ENCODE peak calls at places on chromosomes 16 and 17, in four cellular contexts. One of them, this sample, is unnamed.

GRCh38 chr16:88815901-88816589 is 4.3 kb upstream of the APRT start:
- DNase-seq in mesenchymal stem cell: peak
- DNase-seq in H9: peak
- DNase-seq in neuronal stem cell: no peak
- DNase-seq in this sample: no peak

GRCh38 chr17:49260922-49261291 is 30.3 kb upstream of the PHOSPHO1 start:
- DNase-seq in mesenchymal stem cell: peak
- DNase-seq in H9: no peak
- DNase-seq in neuronal stem cell: no peak
- DNase-seq in this sample: no peak

GRCh38 chr17:79946352-79947231 is 89.1 kb downstream of the TBC1D16 start:
- DNase-seq in mesenchymal stem cell: no peak
- DNase-seq in H9: peak
- DNase-seq in neuronal stem cell: no peak
- DNase-seq in this sample: no peak

GRCh38 chr17:42288078-42288984 is at the start of gene STAT5A:
- DNase-seq in mesenchymal stem cell: peak
- DNase-seq in H9: peak
- DNase-seq in neuronal stem cell: no peak
- DNase-seq in this sample: peak

GRCh38 chr17:44375196-44376017 is 11.8 kb upstream of the FAM171A2 start:
- DNase-seq in mesenchymal stem cell: no peak
- DNase-seq in H9: peak
- DNase-seq in neuronal stem cell: no peak
- DNase-seq in this sample: no peak

GRCh38 chr17:42849451-42850157 is 1.4 kb upstream of the AOC3 start:
- DNase-seq in mesenchymal stem cell: no peak
- DNase-seq in H9: no peak
- DNase-seq in neuronal stem cell: no peak
- DNase-seq in this sample: no peak

GRCh38 chr17:41825175-41825845 is 10.7 kb downstream of the NT5C3B start:
- DNase-seq in mesenchymal stem cell: no peak
- DNase-seq in H9: no peak
- DNase-seq in neuronal stem cell: no peak
- DNase-seq in this sample: no peak

GRCh38 chr16:68764866-68765265 is 27.8 kb downstream of the CDH1 start:
- DNase-seq in mesenchymal stem cell: no peak
- DNase-seq in H9: no peak
- DNase-seq in neuronal stem cell: no peak
- DNase-seq in this sample: no peak

GRCh38 chr17:72446525-72447250 is 325.9 kb downstream of the SOX9 start:
- DNase-seq in mesenchymal stem cell: peak
- DNase-seq in H9: no peak
- DNase-seq in neuronal stem cell: no peak
- DNase-seq in this sample: peak

GRCh38 chr17:76869209-76869877 is 1.1 kb downstream of the MGAT5B start:
- DNase-seq in mesenchymal stem cell: no peak
- DNase-seq in H9: peak
- DNase-seq in neuronal stem cell: no peak
- DNase-seq in this sample: no peak

GRCh38 chr17:21019976-21020575 is 22.7 kb downstream of the USP22 start:
- DNase-seq in mesenchymal stem cell: peak
- DNase-seq in H9: no peak
- DNase-seq in neuronal stem cell: no peak
- DNase-seq in this sample: no peak

GRCh38 chr17:30241051-30241450 is 5.6 kb upstream of the SLC6A4 start:
- DNase-seq in mesenchymal stem cell: no peak
- DNase-seq in H9: no peak
- DNase-seq in neuronal stem cell: no peak
- DNase-seq in this sample: no peak

GRCh38 chr17:72635034-72635654 is 457.3 kb downstream of the SLC39A11 start:
- DNase-seq in mesenchymal stem cell: no peak
- DNase-seq in H9: no peak
- DNase-seq in neuronal stem cell: no peak
- DNase-seq in this sample: no peak

GRCh38 chr17:76335716-76336381 is 17.9 kb downstream of the PRPSAP1 start:
- DNase-seq in mesenchymal stem cell: no peak
- DNase-seq in H9: no peak
- DNase-seq in neuronal stem cell: no peak
- DNase-seq in this sample: no peak

GRCh38 chr17:78934681-78935418 is 9.7 kb upstream of the TIMP2 start:
- DNase-seq in mesenchymal stem cell: no peak
- DNase-seq in H9: peak
- DNase-seq in neuronal stem cell: no peak
- DNase-seq in this sample: peak

GRCh38 chr17:35084987-35085386 is 21.5 kb upstream of the RFFL start:
- DNase-seq in mesenchymal stem cell: no peak
- DNase-seq in H9: no peak
- DNase-seq in neuronal stem cell: no peak
- DNase-seq in this sample: peak

GRCh38 chr17:1789936-1790335 is 28.1 kb downstream of the SERPINF1 start:
- DNase-seq in mesenchymal stem cell: no peak
- DNase-seq in H9: no peak
- DNase-seq in neuronal stem cell: no peak
- DNase-seq in this sample: no peak

GRCh38 chr17:1797323-1797722 is 32.4 kb downstream of the SMYD4 start:
- DNase-seq in mesenchymal stem cell: no peak
- DNase-seq in H9: no peak
- DNase-seq in neuronal stem cell: no peak
- DNase-seq in this sample: no peak

GRCh38 chr17:1796800-1797199 is 32.9 kb downstream of the SMYD4 start:
- DNase-seq in mesenchymal stem cell: peak
- DNase-seq in H9: no peak
- DNase-seq in neuronal stem cell: no peak
- DNase-seq in this sample: no peak

GRCh38 chr17:1792495-1793446 is 30.9 kb downstream of the SERPINF1 start:
- DNase-seq in mesenchymal stem cell: no peak
- DNase-seq in H9: no peak
- DNase-seq in neuronal stem cell: no peak
- DNase-seq in this sample: no peak

DNA sequence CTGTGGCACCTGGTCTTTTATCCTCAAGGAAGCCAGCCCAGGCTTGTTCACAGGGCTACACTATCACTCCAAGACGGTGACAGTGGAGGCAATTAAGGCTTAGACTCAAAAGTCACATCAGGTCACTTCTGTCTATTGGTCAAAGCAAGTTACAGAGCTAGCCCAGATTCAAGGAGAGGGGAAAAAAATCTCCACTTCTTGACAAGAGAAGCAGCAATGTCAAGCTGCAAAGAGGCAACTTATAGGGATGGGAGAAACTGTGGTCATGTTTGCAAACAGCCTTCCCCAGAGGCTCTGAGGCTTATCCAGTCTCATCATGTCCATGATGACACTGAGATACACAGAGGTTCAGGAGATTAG is 31.6 kb downstream of the SERPINF1 start:
- DNase-seq in mesenchymal stem cell: no peak
- DNase-seq in H9: no peak
- DNase-seq in neuronal stem cell: no peak
- DNase-seq in this sample: peak
- H4K91ac ChIP-seq in mesenchymal stem cell: no peak
- H4K91ac ChIP-seq in H9: no peak
- H4K91ac ChIP-seq in neuronal stem cell: no peak
- H4K91ac ChIP-seq in this sample: no peak

DNA sequence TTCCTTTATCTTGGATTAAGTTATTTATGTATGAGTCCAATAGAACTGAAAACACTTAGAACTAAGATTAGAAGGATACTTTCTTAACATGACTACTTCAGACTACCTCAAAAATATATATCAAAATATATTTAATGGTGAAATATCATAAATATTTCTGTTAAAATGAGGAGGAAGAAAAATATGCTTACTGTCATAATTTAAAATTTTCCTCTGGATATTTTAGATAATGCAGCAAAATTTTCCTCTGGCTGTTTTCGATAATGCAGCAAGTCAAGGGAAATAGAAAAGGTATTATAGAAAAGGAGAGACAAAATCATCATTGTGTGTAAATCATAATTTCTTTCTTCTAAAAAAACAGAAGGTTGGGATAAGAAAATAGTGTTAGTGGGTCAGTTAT is 263.3 kb downstream of the HS3ST3A1 start:
- DNase-seq in mesenchymal stem cell: no peak
- DNase-seq in H9: no peak
- DNase-seq in neuronal stem cell: no peak
- DNase-seq in this sample: no peak
- H4K91ac ChIP-seq in mesenchymal stem cell: no peak
- H4K91ac ChIP-seq in H9: no peak
- H4K91ac ChIP-seq in neuronal stem cell: no peak
- H4K91ac ChIP-seq in this sample: no peak

DNA sequence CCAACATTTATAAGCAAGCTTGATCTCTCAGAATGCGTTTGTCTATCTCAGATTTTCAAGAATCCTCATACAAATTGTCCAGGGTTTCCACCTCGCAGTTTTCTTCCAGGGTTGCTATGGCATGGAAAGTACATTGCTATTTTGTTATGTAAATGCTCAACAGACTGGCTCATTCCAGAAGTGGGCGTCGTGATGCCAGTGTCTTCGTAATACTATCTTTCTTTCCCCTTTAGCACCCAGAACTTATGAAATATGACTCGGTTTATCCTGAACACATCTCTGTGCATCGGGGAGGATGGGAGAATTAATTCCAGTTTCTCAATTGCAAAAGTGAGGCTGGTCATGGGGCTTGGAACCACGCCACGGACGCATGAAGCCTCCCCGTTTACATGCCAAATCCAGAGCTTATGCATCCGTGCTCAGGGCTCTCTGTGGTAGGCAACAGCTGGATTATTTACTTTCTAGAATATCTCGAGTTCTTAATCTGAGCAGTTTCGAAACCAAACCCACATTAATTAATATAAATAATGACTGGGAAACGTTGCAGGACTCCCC is 405.0 kb downstream of the WWOX start:
- DNase-seq in mesenchymal stem cell: no peak
- DNase-seq in H9: no peak
- DNase-seq in neuronal stem cell: no peak
- DNase-seq in this sample: no peak
- H4K91ac ChIP-seq in mesenchymal stem cell: no peak
- H4K91ac ChIP-seq in H9: no peak
- H4K91ac ChIP-seq in neuronal stem cell: no peak
- H4K91ac ChIP-seq in this sample: no peak

GRCh38 chr17:66944365-66945203 is 19.9 kb upstream of the CACNG4 start:
- DNase-seq in mesenchymal stem cell: peak
- DNase-seq in H9: peak
- DNase-seq in neuronal stem cell: no peak
- DNase-seq in this sample: peak

GRCh38 chr17:66941773-66942452 is 22.6 kb upstream of the CACNG4 start:
- DNase-seq in mesenchymal stem cell: no peak
- DNase-seq in H9: no peak
- DNase-seq in neuronal stem cell: no peak
- DNase-seq in this sample: no peak

GRCh38 chr17:66941249-66941648 is 23.3 kb upstream of the CACNG4 start:
- DNase-seq in mesenchymal stem cell: no peak
- DNase-seq in H9: no peak
- DNase-seq in neuronal stem cell: no peak
- DNase-seq in this sample: no peak

GRCh38 chr17:66943484-66943883 is 21.0 kb upstream of the CACNG4 start:
- DNase-seq in mesenchymal stem cell: no peak
- DNase-seq in H9: no peak
- DNase-seq in neuronal stem cell: no peak
- DNase-seq in this sample: no peak

GRCh38 chr17:66942453-66943264 is 21.8 kb upstream of the CACNG4 start:
- DNase-seq in mesenchymal stem cell: no peak
- DNase-seq in H9: no peak
- DNase-seq in neuronal stem cell: no peak
- DNase-seq in this sample: no peak
- H4K91ac ChIP-seq in mesenchymal stem cell: no peak
- H4K91ac ChIP-seq in H9: no peak
- H4K91ac ChIP-seq in neuronal stem cell: no peak
- H4K91ac ChIP-seq in this sample: no peak

GRCh38 chr16:23640669-23640958 is 496 bp downstream of the PALB2 start:
- DNase-seq in mesenchymal stem cell: no peak
- DNase-seq in H9: no peak
- DNase-seq in neuronal stem cell: no peak
- DNase-seq in this sample: no peak
- H4K91ac ChIP-seq in mesenchymal stem cell: peak
- H4K91ac ChIP-seq in H9: no peak
- H4K91ac ChIP-seq in neuronal stem cell: no peak
- H4K91ac ChIP-seq in this sample: peak

GRCh38 chr17:5282639-5283217 is 644 bp downstream of the RABEP1 start:
- DNase-seq in mesenchymal stem cell: peak
- DNase-seq in H9: no peak
- DNase-seq in neuronal stem cell: no peak
- DNase-seq in this sample: no peak
- H4K91ac ChIP-seq in mesenchymal stem cell: no peak
- H4K91ac ChIP-seq in H9: no peak
- H4K91ac ChIP-seq in neuronal stem cell: no peak
- H4K91ac ChIP-seq in this sample: no peak

GRCh38 chr17:40818343-40818732 is 4.1 kb downstream of the KRT10 start:
- DNase-seq in mesenchymal stem cell: no peak
- DNase-seq in H9: no peak
- DNase-seq in neuronal stem cell: no peak
- DNase-seq in this sample: no peak
- H4K91ac ChIP-seq in mesenchymal stem cell: no peak
- H4K91ac ChIP-seq in H9: no peak
- H4K91ac ChIP-seq in neuronal stem cell: no peak
- H4K91ac ChIP-seq in this sample: peak

DNA sequence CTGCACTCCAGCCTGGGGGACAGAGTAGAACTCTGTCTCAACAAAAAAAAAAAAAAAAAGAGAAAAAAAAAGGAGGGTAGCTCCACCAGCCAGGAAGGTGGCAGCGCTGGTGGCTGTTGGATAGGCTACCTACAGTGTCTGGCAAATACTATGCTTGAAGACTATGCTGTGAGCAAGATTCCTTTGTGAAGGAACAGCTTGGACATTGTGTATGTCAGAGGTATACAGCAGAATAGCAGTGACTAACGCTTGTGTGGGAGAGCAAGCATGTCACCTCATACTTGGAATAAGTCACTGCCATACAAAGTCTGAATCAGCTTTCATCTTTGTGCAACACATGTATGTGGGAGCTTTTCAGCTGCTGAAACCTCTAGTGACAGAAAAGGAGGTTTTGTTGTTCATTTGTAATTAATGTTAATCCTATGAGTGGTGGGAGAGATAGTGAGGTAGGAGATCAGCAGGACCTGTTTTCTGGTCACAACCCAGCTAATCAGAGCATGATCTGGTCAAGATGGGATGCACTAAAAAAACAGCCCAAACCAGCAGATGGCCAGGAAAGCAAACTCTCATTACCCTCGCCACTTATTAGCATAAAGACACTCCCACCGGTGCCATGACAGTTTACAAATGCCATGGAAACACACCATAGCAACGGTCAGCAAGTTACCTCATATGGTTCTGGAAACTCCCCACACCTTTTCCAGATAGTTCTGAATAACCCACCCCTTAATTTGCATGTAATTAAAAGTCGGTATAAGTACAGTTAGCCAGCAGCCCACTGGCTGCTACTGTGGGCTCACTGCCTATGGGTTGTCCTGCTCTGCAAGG is 6.8 kb upstream of the ITGAD start:
- DNase-seq in mesenchymal stem cell: peak
- DNase-seq in H9: no peak
- DNase-seq in neuronal stem cell: no peak
- DNase-seq in this sample: peak
- H4K91ac ChIP-seq in mesenchymal stem cell: no peak
- H4K91ac ChIP-seq in H9: no peak
- H4K91ac ChIP-seq in neuronal stem cell: no peak
- H4K91ac ChIP-seq in this sample: no peak

This sample was measured in IMR-90.